ENCODE peak calls at places on chromosomes 1 and 21, in eight cellular contexts. M, I, B, P, C, H, Q and Y are unnamed samples.

GRCh38 chr1:156511656-156512055 is 11.1 kb upstream of the MEF2D start:
- DNase-seq in M (no peak), I (peak; percentile 47), B (peak; percentile 16), P (no peak), C (no peak), H (peak; percentile 69), Q (no peak), Y (peak; percentile 46)

GRCh38 chr1:46448109-46448911 is 41.3 kb upstream of the DMBX1 start:
- DNase-seq in M (no peak), I (no peak), B (no peak), P (no peak), C (no peak), H (no peak), Q (no peak), Y (no peak)

GRCh38 chr1:110677016-110677415 is 2.3 kb upstream of the KCNA3 start:
- DNase-seq in M (no peak), I (no peak), B (peak; percentile 23), P (no peak), C (no peak), H (no peak), Q (no peak), Y (no peak)

GRCh38 chr1:204848579-204848978 is 22.1 kb upstream of the NFASC start:
- DNase-seq in M (no peak), I (no peak), B (no peak), P (no peak), C (no peak), H (no peak), Q (no peak), Y (no peak)

GRCh38 chr1:50103615-50104081 is 5.1 kb upstream of the ELAVL4 start:
- DNase-seq in M (no peak), I (no peak), B (no peak), P (no peak), C (no peak), H (no peak), Q (no peak), Y (no peak)

GRCh38 chr1:167650266-167651160 is 20.5 kb downstream of the RCSD1 start:
- DNase-seq in M (no peak), I (no peak), B (no peak), P (no peak), C (no peak), H (no peak), Q (peak; percentile 65), Y (peak; percentile 41)

GRCh38 chr1:27966402-27967105 is 6.8 kb downstream of the XKR8 start:
- DNase-seq in M (no peak), I (no peak), B (peak; percentile 85), P (no peak), C (no peak), H (no peak), Q (no peak), Y (no peak)

GRCh38 chr21:16117331-16117730 is 387.5 kb downstream of the USP25 start:
- DNase-seq in M (no peak), I (peak; percentile 39), B (no peak), P (no peak), C (no peak), H (no peak), Q (no peak), Y (no peak)

GRCh38 chr1:197544553-197544952 is 230.7 kb downstream of the DENND1B start:
- DNase-seq in M (no peak), I (no peak), B (no peak), P (no peak), C (no peak), H (no peak), Q (no peak), Y (no peak)

GRCh38 chr1:62180649-62181048 is 14.0 kb upstream of the L1TD1 start:
- DNase-seq in M (no peak), I (no peak), B (peak; percentile 83), P (no peak), C (no peak), H (no peak), Q (no peak), Y (no peak)

GRCh38 chr1:203462878-203463277 is 12.7 kb upstream of the PRELP start:
- DNase-seq in M (peak; percentile 76), I (peak; percentile 76), B (peak; percentile 56), P (no peak), C (no peak), H (peak; percentile 79), Q (no peak), Y (no peak)

GRCh38 chr1:53057134-53057533 is 4.9 kb upstream of the PODN start:
- DNase-seq in M (no peak), I (peak; percentile 66), B (no peak), P (no peak), C (no peak), H (no peak), Q (no peak), Y (no peak)

GRCh38 chr1:66274634-66275033 is 259.3 kb upstream of the SGIP1 start:
- DNase-seq in M (peak; percentile 58), I (no peak), B (peak; percentile 74), P (no peak), C (no peak), H (peak; percentile 80), Q (no peak), Y (peak; percentile 48)

GRCh38 chr1:175317309-175317708 is 124.7 kb upstream of the KIAA0040 start:
- DNase-seq in M (no peak), I (peak; percentile 3), B (peak; percentile 21), P (no peak), C (no peak), H (no peak), Q (no peak), Y (peak; percentile 42)

GRCh38 chr1:205570173-205570501 is 61.7 kb downstream of the ELK4 start:
- DNase-seq in M (no peak), I (no peak), B (no peak), P (no peak), C (no peak), H (no peak), Q (no peak), Y (no peak)

GRCh38 chr1:113765306-113765705 is 6.0 kb upstream of the PHTF1 start:
- DNase-seq in M (no peak), I (peak; percentile 44), B (no peak), P (no peak), C (no peak), H (peak; percentile 11), Q (no peak), Y (no peak)

GRCh38 chr1:86779308-86780191 is 75.2 kb downstream of the SH3GLB1 start:
- DNase-seq in M (no peak), I (peak; percentile 78), B (peak; percentile 68), P (no peak), C (no peak), H (peak; percentile 92), Q (no peak), Y (no peak)

GRCh38 chr1:176382163-176382562 is 80.8 kb upstream of the PAPPA2 start:
- DNase-seq in M (no peak), I (no peak), B (no peak), P (no peak), C (no peak), H (no peak), Q (no peak), Y (no peak)

GRCh38 chr1:170316270-170316669 is 170.5 kb downstream of the NTMT2 start:
- DNase-seq in M (no peak), I (no peak), B (no peak), P (no peak), C (no peak), H (no peak), Q (no peak), Y (no peak)

GRCh38 chr1:151135433-151136385 is 10.7 kb downstream of the SEMA6C start:
- DNase-seq in M (no peak), I (no peak), B (no peak), P (no peak), C (no peak), H (no peak), Q (no peak), Y (no peak)

GRCh38 chr1:69377507-69377906 is 190.2 kb upstream of the LRRC7 start:
- DNase-seq in M (no peak), I (no peak), B (no peak), P (no peak), C (no peak), H (no peak), Q (no peak), Y (no peak)
- TF ChIP-seq CTCF in M (no peak), I (no peak), B (no peak), P (no peak), C (no peak), H (no peak), Q (no peak), Y (no peak)

DNA sequence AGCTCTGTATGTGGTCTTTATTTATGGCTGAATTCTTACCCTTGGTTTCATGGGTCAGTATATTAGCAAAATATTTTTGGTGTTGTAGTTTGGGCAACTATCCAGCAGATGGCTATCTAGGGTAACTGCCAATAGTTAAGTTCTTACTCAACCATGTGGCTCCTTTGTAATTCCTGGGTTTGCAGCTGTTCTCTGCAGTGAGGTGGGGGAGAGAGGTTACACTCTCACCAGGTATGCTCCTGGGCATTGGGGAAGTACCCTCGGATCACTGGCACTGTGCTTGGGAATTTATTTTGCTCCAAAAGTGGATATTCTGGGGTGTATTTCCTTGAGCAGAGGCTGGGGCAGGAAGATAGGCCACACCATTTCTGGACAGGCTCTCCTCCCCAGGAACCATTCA is 436.7 kb upstream of the TMPRSS15 start:
- DNase-seq in M (no peak), I (no peak), B (peak; percentile 75), P (no peak), C (no peak), H (no peak), Q (no peak), Y (no peak)
- TF ChIP-seq CTCF in M (peak; percentile 33), I (no peak), B (peak; percentile 63), P (no peak), C (no peak), H (no peak), Q (no peak), Y (peak; percentile 49)

DNA sequence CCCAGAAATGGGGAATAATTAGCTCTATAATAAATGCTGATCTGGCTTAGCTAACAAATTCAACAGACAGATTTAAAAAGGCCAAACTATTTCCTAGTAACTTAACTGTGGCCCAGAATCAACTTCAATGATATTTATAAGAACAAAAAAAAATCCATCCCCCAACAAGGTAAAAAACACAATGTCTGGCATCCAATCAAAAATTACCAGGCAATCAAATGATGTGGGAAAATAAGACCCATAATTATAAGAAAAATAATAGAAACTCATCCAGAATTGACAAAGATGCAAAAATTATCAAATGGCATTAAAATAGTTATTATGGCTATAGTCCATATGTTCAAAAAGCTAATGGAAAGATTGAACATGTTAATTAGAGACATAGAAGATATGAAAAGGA is 42.4 kb upstream of the CDC14A start:
- DNase-seq in M (no peak), I (no peak), B (no peak), P (no peak), C (no peak), H (no peak), Q (no peak), Y (no peak)
- TF ChIP-seq CTCF in M (no peak), I (no peak), B (no peak), P (no peak), C (no peak), H (no peak), Q (no peak), Y (no peak)

DNA sequence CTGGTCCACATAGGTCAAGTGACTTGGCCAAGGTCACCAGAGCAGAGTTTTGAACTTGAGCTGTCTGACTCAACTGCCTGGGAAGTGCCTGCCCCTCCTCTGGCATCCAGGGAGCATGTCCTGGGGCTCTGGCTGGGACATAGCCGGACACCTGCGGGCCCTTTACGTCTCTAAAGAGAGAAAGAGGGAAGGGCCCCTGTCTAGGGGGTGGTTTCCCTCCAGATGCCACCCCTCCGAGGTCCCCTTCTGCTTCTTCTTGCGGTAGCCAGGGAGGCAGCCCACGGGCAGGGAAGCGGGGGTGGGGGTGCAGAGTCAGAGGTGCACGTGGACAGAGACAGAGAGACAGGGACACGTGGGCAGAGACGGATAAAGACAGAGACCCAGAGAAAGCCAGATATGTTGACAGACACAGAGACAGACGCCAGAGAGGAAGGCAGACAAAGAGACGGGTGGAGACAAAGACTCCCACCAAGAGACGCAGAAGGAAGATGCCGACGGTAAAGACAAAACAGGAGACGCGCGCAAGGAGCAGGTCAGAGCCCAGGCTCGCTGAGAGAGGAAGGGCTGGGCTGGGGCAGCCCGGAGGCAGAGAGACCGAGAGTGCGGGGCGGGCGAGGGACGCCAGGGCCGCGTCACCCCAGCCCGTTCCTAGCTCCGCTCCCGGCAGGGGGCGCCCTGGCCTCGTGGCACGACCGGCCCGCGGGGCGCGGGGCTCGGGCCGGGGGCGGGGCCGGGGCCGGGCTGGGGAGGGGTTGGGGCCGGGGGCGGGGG is 458 bp upstream of the ALPL start:
- DNase-seq in M (no peak), I (peak; percentile 71), B (peak; percentile 63), P (no peak), C (peak; percentile 49), H (peak; percentile 31), Q (peak; percentile 79), Y (peak; percentile 78)
- TF ChIP-seq CTCF in M (peak; percentile 75), I (peak; percentile 53), B (peak; percentile 49), P (peak; percentile 39), C (peak; percentile 42), H (peak; percentile 68), Q (peak; percentile 65), Y (peak; percentile 12)